ENCODE peak calls at places on chromosomes 3 and 15, in five cellular contexts. O, Q, U, B and V are unnamed samples.

GRCh38 chr3:33668618-33669017 is 49.4 kb downstream of the CLASP2 start:
- DNase-seq in Q (no peak), B (no peak), O (no peak), U (no peak), V (no peak)

GRCh38 chr3:123688241-123688747 is 103.4 kb upstream of the HACD2 start:
- DNase-seq in U (peak; percentile 68), Q (peak; percentile 96), O (peak; percentile 69), B (no peak), V (no peak)

GRCh38 chr15:30036304-30036703 is 46.5 kb upstream of the GOLGA8J start:
- DNase-seq in B (no peak), Q (no peak), O (no peak), U (no peak), V (no peak)

GRCh38 chr15:80588801-80589200 is 106.3 kb upstream of the ABHD17C start:
- DNase-seq in Q (peak; percentile 93), B (no peak), O (peak; percentile 95), U (peak; percentile 80), V (no peak)

GRCh38 chr3:163939926-163940325 is 1138.4 kb downstream of the SI start:
- DNase-seq in U (no peak), B (no peak), Q (peak; percentile 8), O (no peak), V (no peak)

GRCh38 chr15:72532991-72533601 is 59.0 kb downstream of the ARIH1 start:
- DNase-seq in U (no peak), O (no peak), Q (no peak), B (no peak), V (no peak)

GRCh38 chr3:148641712-148642111 is 56.0 kb upstream of the AGTR1 start:
- DNase-seq in B (no peak), O (no peak), Q (no peak), U (no peak), V (no peak)

GRCh38 chr3:197854596-197855343 is 63.7 kb downstream of the LRCH3 start:
- DNase-seq in Q (peak; percentile 94), B (no peak), O (peak; percentile 94), U (no peak), V (no peak)

GRCh38 chr3:71415708-71416108 is 167.8 kb downstream of the FOXP1 start:
- DNase-seq in U (no peak), B (no peak), Q (peak; percentile 61), O (no peak), V (no peak)

GRCh38 chr3:40417845-40418543 is 31.0 kb downstream of the ENTPD3 start:
- DNase-seq in O (no peak), U (no peak), Q (no peak), B (no peak), V (no peak)

GRCh38 chr3:59653405-59654119 is 603.7 kb upstream of the CFAP20DC start:
- DNase-seq in Q (no peak), U (no peak), O (no peak), B (no peak), V (no peak)

GRCh38 chr3:189508784-189509489 is 122.3 kb upstream of the TP63 start:
- DNase-seq in U (no peak), B (no peak), O (no peak), Q (no peak), V (no peak)

GRCh38 chr3:162147996-162148395 is 651.4 kb downstream of the OTOL1 start:
- DNase-seq in B (no peak), Q (no peak), U (no peak), O (no peak), V (no peak)

GRCh38 chr15:27410986-27411385 is 440.0 kb downstream of the GABRG3 start:
- DNase-seq in O (no peak), U (no peak), B (no peak), Q (peak; percentile 90), V (no peak)

GRCh38 chr3:125359700-125360099 is 15.4 kb downstream of the ZNF148 start:
- DNase-seq in B (no peak), Q (no peak), U (no peak), O (no peak), V (no peak)

GRCh38 chr15:55267401-55268053 is 22.1 kb downstream of the RAB27A start:
- DNase-seq in Q (peak; percentile 81), B (peak; percentile 88), U (no peak), O (no peak), V (peak; percentile 42)

GRCh38 chr15:74141591-74141990 is 11.2 kb downstream of the ISLR2 start:
- DNase-seq in B (no peak), Q (no peak), O (no peak), U (no peak), V (no peak)

GRCh38 chr3:5205165-5205941 is 17.8 kb downstream of the EDEM1 start:
- DNase-seq in Q (peak; percentile 90), B (no peak), O (no peak), U (no peak), V (no peak)

GRCh38 chr3:53887446-53887845 is 4.2 kb downstream of the SELENOK start:
- DNase-seq in O (no peak), U (no peak), B (no peak), Q (no peak), V (no peak)

GRCh38 chr3:188052229-188052965 is 101.6 kb upstream of the LPP start:
- DNase-seq in Q (peak; percentile 79), O (no peak), B (no peak), U (no peak), V (peak; percentile 98)

GRCh38 chr15:74780983-74781672 is 752 bp upstream of the CSK start:
- DNase-seq in U (no peak), B (peak; percentile 78), Q (no peak), O (no peak), V (peak; percentile 38)

GRCh38 chr3:141940204-141940776 is 63.8 kb downstream of the ATP1B3 start:
- DNase-seq in Q (peak; percentile 71), U (peak; percentile 47), B (no peak), O (no peak), V (no peak)

GRCh38 chr3:168517514-168518071 is 421.9 kb upstream of the GOLIM4 start:
- DNase-seq in O (no peak), U (no peak), B (no peak), Q (peak; percentile 16), V (no peak)

GRCh38 chr3:110734524-110734923 is 337.1 kb upstream of the NECTIN3 start:
- DNase-seq in Q (no peak), U (no peak), B (no peak), O (no peak), V (no peak)

GRCh38 chr3:94249491-94250079 is 186.7 kb downstream of the NSUN3 start:
- DNase-seq in O (peak; percentile 30), U (peak; percentile 50), Q (peak; percentile 36), B (no peak), V (peak; percentile 91)

GRCh38 chr3:152199069-152199838 is 69.5 kb upstream of the MBNL1 start:
- DNase-seq in Q (no peak), U (no peak), O (no peak), B (no peak), V (no peak)

GRCh38 chr3:47910233-47910632 is 106.0 kb downstream of the MAP4 start:
- DNase-seq in B (no peak), O (no peak), Q (no peak), U (no peak), V (no peak)

GRCh38 chr3:31606453-31606852 is 73.7 kb downstream of the STT3B start:
- DNase-seq in U (no peak), Q (no peak), O (no peak), B (no peak), V (no peak)
- H3K9me3 ChIP-seq in U (peaks cover 17% of the 10 kb centered on the region), Q (no peaks in the 10 kb centered on the region), O (peaks cover 7% of the 10 kb centered on the region), B (peaks cover 26% of the 10 kb centered on the region), V (no peaks in the 10 kb centered on the region)

GRCh38 chr15:99943466-99943865 is 210.2 kb upstream of the LYSMD4 start:
- DNase-seq in O (no peak), U (no peak), B (no peak), Q (no peak), V (no peak)
- H3K9me3 ChIP-seq in O (peaks cover 17% of the 10 kb centered on the region), U (peaks cover 24% of the 10 kb centered on the region), B (peaks cover 59% of the 10 kb centered on the region), Q (peaks cover 8% of the 10 kb centered on the region), V (no peaks in the 10 kb centered on the region)

DNA sequence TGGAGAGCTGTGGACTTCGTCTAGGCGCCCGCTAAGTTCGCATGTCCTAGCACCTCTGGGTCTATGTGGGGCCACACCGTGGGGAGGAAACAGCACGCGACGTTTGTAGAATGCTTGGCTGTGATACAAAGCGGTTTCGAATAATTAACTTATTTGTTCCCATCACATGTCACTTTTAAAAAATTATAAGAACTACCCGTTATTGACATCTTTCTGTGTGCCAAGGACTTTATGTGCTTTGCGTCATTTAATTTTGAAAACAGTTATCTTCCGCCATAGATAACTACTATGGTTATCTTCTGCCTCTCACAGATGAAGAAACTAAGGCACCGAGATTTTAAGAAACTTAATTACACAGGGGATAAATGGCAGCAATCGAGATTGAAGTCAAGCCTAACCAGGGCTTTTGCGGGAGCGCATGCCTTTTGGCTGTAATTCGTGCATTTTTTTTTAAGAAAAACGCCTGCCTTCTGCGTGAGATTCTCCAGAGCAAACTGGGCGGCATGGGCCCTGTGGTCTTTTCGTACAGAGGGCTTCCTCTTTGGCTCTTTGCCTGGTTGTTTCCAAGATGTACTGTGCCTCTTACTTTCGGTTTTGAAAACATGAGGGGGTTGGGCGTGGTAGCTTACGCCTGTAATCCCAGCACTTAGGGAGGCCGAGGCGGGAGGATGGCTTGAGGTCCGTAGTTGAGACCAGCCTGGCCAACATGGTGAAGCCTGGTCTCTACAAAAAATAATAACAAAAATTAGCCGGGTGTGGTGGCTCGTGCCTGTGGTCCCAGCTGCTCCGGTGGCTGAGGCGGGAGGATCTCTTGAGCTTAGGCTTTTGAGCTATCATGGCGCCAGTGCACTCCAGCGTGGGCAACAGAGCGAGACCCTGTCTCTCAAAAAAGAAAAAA is 1.0 kb downstream of the B2M start:
- DNase-seq in Q (peak; percentile 74), U (peak; percentile 19), O (peak; percentile 50), B (peak; percentile 80), V (peak; percentile 84)
- H3K9me3 ChIP-seq in Q (no peaks in the 10 kb centered on the region), U (no peaks in the 10 kb centered on the region), O (no peaks in the 10 kb centered on the region), B (no peaks in the 10 kb centered on the region), V (no peaks in the 10 kb centered on the region)

GRCh38 chr3:126768903-126769302 is 64.9 kb downstream of the CHCHD6 start:
- DNase-seq in B (no peak), U (no peak), Q (no peak), O (no peak), V (no peak)
- H3K9me3 ChIP-seq in B (no peaks in the 10 kb centered on the region), U (no peaks in the 10 kb centered on the region), Q (no peaks in the 10 kb centered on the region), O (no peaks in the 10 kb centered on the region), V (no peaks in the 10 kb centered on the region)